ENCODE peak calls at places on chromosomes 16 and 17, in seven cellular contexts. One of them, this sample, is unnamed.

GRCh38 chr17:78745407-78746088 is 36.5 kb downstream of the CYTH1 start:
- DNase-seq in amniotic stem cell: peak; percentile 50
- DNase-seq in left cardiac atrium: no peak
- DNase-seq in type B pancreatic cell: no peak
- DNase-seq in mesendoderm: no peak
- DNase-seq in myocyte: peak; percentile 44
- DNase-seq in activated naive CD4-positive, alpha-beta T cell: no peak
- DNase-seq in this sample: no peak

GRCh38 chr17:17538417-17539391 is 42.5 kb upstream of the RASD1 start:
- DNase-seq in amniotic stem cell: no peak
- DNase-seq in myocyte: peak; percentile 13
- DNase-seq in type B pancreatic cell: no peak
- DNase-seq in activated naive CD4-positive, alpha-beta T cell: no peak
- DNase-seq in mesendoderm: no peak
- DNase-seq in left cardiac atrium: no peak
- DNase-seq in this sample: no peak

GRCh38 chr16:10594312-10594950 is 14.0 kb upstream of the EMP2 start:
- DNase-seq in left cardiac atrium: no peak
- DNase-seq in type B pancreatic cell: no peak
- DNase-seq in mesendoderm: no peak
- DNase-seq in activated naive CD4-positive, alpha-beta T cell: no peak
- DNase-seq in myocyte: no peak
- DNase-seq in amniotic stem cell: no peak
- DNase-seq in this sample: no peak

GRCh38 chr17:14156689-14157088 is 80.0 kb downstream of the CDRT15 start:
- DNase-seq in amniotic stem cell: no peak
- DNase-seq in activated naive CD4-positive, alpha-beta T cell: no peak
- DNase-seq in type B pancreatic cell: no peak
- DNase-seq in mesendoderm: no peak
- DNase-seq in myocyte: no peak
- DNase-seq in left cardiac atrium: no peak
- DNase-seq in this sample: no peak

GRCh38 chr17:8122391-8122922 is 1.4 kb downstream of the HES7 start:
- DNase-seq in type B pancreatic cell: no peak
- DNase-seq in myocyte: peak; percentile 72
- DNase-seq in mesendoderm: peak; percentile 42
- DNase-seq in amniotic stem cell: no peak
- DNase-seq in left cardiac atrium: no peak
- DNase-seq in activated naive CD4-positive, alpha-beta T cell: no peak
- DNase-seq in this sample: peak; percentile 53

GRCh38 chr17:2975469-2975958 is 87.9 kb downstream of the OR1D5 start:
- DNase-seq in mesendoderm: peak; percentile 33
- DNase-seq in amniotic stem cell: no peak
- DNase-seq in activated naive CD4-positive, alpha-beta T cell: no peak
- DNase-seq in myocyte: no peak
- DNase-seq in type B pancreatic cell: no peak
- DNase-seq in left cardiac atrium: no peak
- DNase-seq in this sample: no peak

GRCh38 chr16:75341934-75342811 is 90.7 kb upstream of the BCAR1 start:
- DNase-seq in left cardiac atrium: no peak
- DNase-seq in myocyte: peak; percentile 70
- DNase-seq in mesendoderm: no peak
- DNase-seq in activated naive CD4-positive, alpha-beta T cell: no peak
- DNase-seq in type B pancreatic cell: no peak
- DNase-seq in amniotic stem cell: no peak
- DNase-seq in this sample: no peak

GRCh38 chr16:82776466-82777146 is 149.8 kb downstream of the CDH13 start:
- DNase-seq in type B pancreatic cell: no peak
- DNase-seq in myocyte: no peak
- DNase-seq in amniotic stem cell: no peak
- DNase-seq in activated naive CD4-positive, alpha-beta T cell: no peak
- DNase-seq in left cardiac atrium: no peak
- DNase-seq in mesendoderm: no peak
- DNase-seq in this sample: no peak

GRCh38 chr17:17778308-17779014 is 58.3 kb downstream of the SREBF1 start:
- DNase-seq in amniotic stem cell: no peak
- DNase-seq in myocyte: peak; percentile 26
- DNase-seq in mesendoderm: no peak
- DNase-seq in activated naive CD4-positive, alpha-beta T cell: no peak
- DNase-seq in left cardiac atrium: peak; percentile 84
- DNase-seq in type B pancreatic cell: no peak
- DNase-seq in this sample: peak; percentile 87

GRCh38 chr17:30368896-30369720 is 9.6 kb upstream of the CPD start:
- DNase-seq in amniotic stem cell: no peak
- DNase-seq in mesendoderm: no peak
- DNase-seq in myocyte: no peak
- DNase-seq in type B pancreatic cell: no peak
- DNase-seq in left cardiac atrium: no peak
- DNase-seq in activated naive CD4-positive, alpha-beta T cell: no peak
- DNase-seq in this sample: no peak

GRCh38 chr17:78798695-78799559 is 16.9 kb upstream of the CYTH1 start:
- DNase-seq in left cardiac atrium: no peak
- DNase-seq in myocyte: peak; percentile 65
- DNase-seq in type B pancreatic cell: no peak
- DNase-seq in amniotic stem cell: no peak
- DNase-seq in activated naive CD4-positive, alpha-beta T cell: no peak
- DNase-seq in mesendoderm: peak; percentile 31
- DNase-seq in this sample: peak; percentile 73

GRCh38 chr17:57557793-57558681 is 187.1 kb downstream of the CCDC182 start:
- DNase-seq in myocyte: peak; percentile 76
- DNase-seq in left cardiac atrium: no peak
- DNase-seq in activated naive CD4-positive, alpha-beta T cell: no peak
- DNase-seq in amniotic stem cell: peak; percentile 18
- DNase-seq in type B pancreatic cell: no peak
- DNase-seq in mesendoderm: peak; percentile 68
- DNase-seq in this sample: no peak

GRCh38 chr16:83967091-83967490 is 953 bp upstream of the NECAB2 start:
- DNase-seq in mesendoderm: no peak
- DNase-seq in type B pancreatic cell: no peak
- DNase-seq in activated naive CD4-positive, alpha-beta T cell: no peak
- DNase-seq in myocyte: no peak
- DNase-seq in left cardiac atrium: no peak
- DNase-seq in amniotic stem cell: no peak
- DNase-seq in this sample: peak; percentile 20

GRCh38 chr17:77741109-77741508 is 217.4 kb upstream of the TNRC6C start:
- DNase-seq in activated naive CD4-positive, alpha-beta T cell: no peak
- DNase-seq in myocyte: no peak
- DNase-seq in left cardiac atrium: no peak
- DNase-seq in mesendoderm: peak; percentile 65
- DNase-seq in type B pancreatic cell: no peak
- DNase-seq in amniotic stem cell: no peak
- DNase-seq in this sample: no peak

GRCh38 chr16:53678155-53678554 is 25.5 kb downstream of the RPGRIP1L start:
- DNase-seq in myocyte: no peak
- DNase-seq in type B pancreatic cell: no peak
- DNase-seq in activated naive CD4-positive, alpha-beta T cell: no peak
- DNase-seq in amniotic stem cell: no peak
- DNase-seq in mesendoderm: no peak
- DNase-seq in left cardiac atrium: no peak
- DNase-seq in this sample: no peak

GRCh38 chr17:66357037-66357436 is 54.6 kb downstream of the PRKCA start:
- DNase-seq in activated naive CD4-positive, alpha-beta T cell: no peak
- DNase-seq in mesendoderm: no peak
- DNase-seq in myocyte: peak; percentile 34
- DNase-seq in amniotic stem cell: no peak
- DNase-seq in type B pancreatic cell: no peak
- DNase-seq in left cardiac atrium: no peak
- DNase-seq in this sample: no peak

GRCh38 chr17:2634361-2634960 is 41.0 kb downstream of the PAFAH1B1 start:
- DNase-seq in activated naive CD4-positive, alpha-beta T cell: no peak
- DNase-seq in myocyte: peak; percentile 72
- DNase-seq in left cardiac atrium: no peak
- DNase-seq in amniotic stem cell: no peak
- DNase-seq in mesendoderm: peak; percentile 62
- DNase-seq in type B pancreatic cell: no peak
- DNase-seq in this sample: no peak

GRCh38 chr16:83351846-83352245 is 455.9 kb upstream of the HSBP1 start:
- DNase-seq in activated naive CD4-positive, alpha-beta T cell: no peak
- DNase-seq in myocyte: peak; percentile 33
- DNase-seq in amniotic stem cell: no peak
- DNase-seq in type B pancreatic cell: no peak
- DNase-seq in mesendoderm: no peak
- DNase-seq in left cardiac atrium: no peak
- DNase-seq in this sample: no peak

GRCh38 chr17:7774037-7774659 is 56.6 kb downstream of the DNAH2 start:
- DNase-seq in type B pancreatic cell: no peak
- DNase-seq in activated naive CD4-positive, alpha-beta T cell: no peak
- DNase-seq in mesendoderm: peak; percentile 37
- DNase-seq in myocyte: peak; percentile 1
- DNase-seq in left cardiac atrium: no peak
- DNase-seq in amniotic stem cell: no peak
- DNase-seq in this sample: peak; percentile 72

GRCh38 chr16:46650224-46650623 is 29.0 kb upstream of the SHCBP1 start:
- DNase-seq in mesendoderm: peak; percentile 25
- DNase-seq in myocyte: peak; percentile 94
- DNase-seq in amniotic stem cell: no peak
- DNase-seq in type B pancreatic cell: no peak
- DNase-seq in activated naive CD4-positive, alpha-beta T cell: no peak
- DNase-seq in left cardiac atrium: no peak
- DNase-seq in this sample: no peak

GRCh38 chr16:56399047-56399446 is 26.3 kb downstream of the AMFR start:
- DNase-seq in myocyte: peak; percentile 69
- DNase-seq in mesendoderm: no peak
- DNase-seq in activated naive CD4-positive, alpha-beta T cell: no peak
- DNase-seq in left cardiac atrium: no peak
- DNase-seq in amniotic stem cell: no peak
- DNase-seq in type B pancreatic cell: no peak
- DNase-seq in this sample: no peak

GRCh38 chr17:72561266-72561665 is 440.4 kb downstream of the SOX9 start:
- DNase-seq in amniotic stem cell: no peak
- DNase-seq in myocyte: no peak
- DNase-seq in left cardiac atrium: no peak
- DNase-seq in type B pancreatic cell: no peak
- DNase-seq in activated naive CD4-positive, alpha-beta T cell: no peak
- DNase-seq in mesendoderm: no peak
- DNase-seq in this sample: no peak

GRCh38 chr17:73586153-73586906 is 57.9 kb downstream of the SDK2 start:
- DNase-seq in amniotic stem cell: no peak
- DNase-seq in left cardiac atrium: no peak
- DNase-seq in myocyte: no peak
- DNase-seq in activated naive CD4-positive, alpha-beta T cell: no peak
- DNase-seq in type B pancreatic cell: no peak
- DNase-seq in mesendoderm: no peak
- DNase-seq in this sample: no peak

GRCh38 chr16:52078716-52079655 is 468.0 kb downstream of the TOX3 start:
- DNase-seq in mesendoderm: no peak
- DNase-seq in type B pancreatic cell: no peak
- DNase-seq in activated naive CD4-positive, alpha-beta T cell: no peak
- DNase-seq in amniotic stem cell: no peak
- DNase-seq in left cardiac atrium: no peak
- DNase-seq in myocyte: no peak
- DNase-seq in this sample: no peak

GRCh38 chr17:77516902-77517301 is 376.1 kb downstream of the SEC14L1 start:
- DNase-seq in myocyte: peak; percentile 5
- DNase-seq in mesendoderm: peak; percentile 35
- DNase-seq in activated naive CD4-positive, alpha-beta T cell: no peak
- DNase-seq in type B pancreatic cell: no peak
- DNase-seq in amniotic stem cell: peak; percentile 3
- DNase-seq in left cardiac atrium: no peak
- DNase-seq in this sample: peak; percentile 49

GRCh38 chr17:45019177-45019711 is 32.2 kb downstream of the DCAKD start:
- DNase-seq in myocyte: peak; percentile 61
- DNase-seq in activated naive CD4-positive, alpha-beta T cell: no peak
- DNase-seq in type B pancreatic cell: no peak
- DNase-seq in left cardiac atrium: peak; percentile 54
- DNase-seq in amniotic stem cell: peak; percentile 39
- DNase-seq in mesendoderm: no peak
- DNase-seq in this sample: peak; percentile 86

GRCh38 chr17:55794681-55795080 is 43.8 kb downstream of the PCTP start:
- DNase-seq in myocyte: no peak
- DNase-seq in mesendoderm: no peak
- DNase-seq in activated naive CD4-positive, alpha-beta T cell: no peak
- DNase-seq in left cardiac atrium: no peak
- DNase-seq in amniotic stem cell: no peak
- DNase-seq in type B pancreatic cell: no peak
- DNase-seq in this sample: no peak

GRCh38 chr17:43169561-43170139 is 1.4 kb upstream of the NBR1 start:
- DNase-seq in mesendoderm: peak; percentile 62
- DNase-seq in activated naive CD4-positive, alpha-beta T cell: no peak
- DNase-seq in type B pancreatic cell: no peak
- DNase-seq in amniotic stem cell: no peak
- DNase-seq in myocyte: no peak
- DNase-seq in left cardiac atrium: peak; percentile 32
- DNase-seq in this sample: peak; percentile 81

GRCh38 chr17:48068491-48068961 is 20.4 kb downstream of the NFE2L1 start:
- DNase-seq in myocyte: no peak
- DNase-seq in type B pancreatic cell: no peak
- DNase-seq in activated naive CD4-positive, alpha-beta T cell: no peak
- DNase-seq in mesendoderm: peak; percentile 70
- DNase-seq in amniotic stem cell: no peak
- DNase-seq in left cardiac atrium: no peak
- DNase-seq in this sample: no peak

GRCh38 chr17:10033449-10033848 is 128.4 kb upstream of the RCVRN start:
- DNase-seq in type B pancreatic cell: no peak
- DNase-seq in mesendoderm: no peak
- DNase-seq in activated naive CD4-positive, alpha-beta T cell: no peak
- DNase-seq in myocyte: no peak
- DNase-seq in left cardiac atrium: no peak
- DNase-seq in amniotic stem cell: no peak
- DNase-seq in this sample: peak; percentile 57

This sample was measured in posterior vena cava.